ENCODE peak calls at places on chromosomes 11 and 22, in seven cellular contexts. Q is GM23338; R is tibial artery; C is colonic mucosa; N is CD8-positive, alpha-beta memory T cell; U is pancreas; W is neuronal stem cell. T is an unnamed sample. For H3K4me1, the result is how much of the 10 kb centered on the place peaks cover.

GRCh38 chr11:15969281-15969680 is 387.1 kb downstream of the SOX6 start:
- DNase-seq in Q (no peak), R (peak), C (peak), N (no peak), U (no peak), W (no peak), T (peak)

GRCh38 chr11:44301856-44302231 is 8.1 kb downstream of the ALX4 start:
- DNase-seq in Q (no peak), R (no peak), C (no peak), N (no peak), U (no peak), W (no peak), T (no peak)

GRCh38 chr11:32006799-32007388 is 84.0 kb upstream of the RCN1 start:
- DNase-seq in Q (peak), R (no peak), C (no peak), N (no peak), U (no peak), W (peak), T (peak)

GRCh38 chr22:36870250-36870649 is 9.4 kb downstream of the NCF4 start:
- DNase-seq in Q (no peak), R (no peak), C (no peak), N (no peak), U (no peak), W (no peak), T (no peak)

GRCh38 chr22:46735747-46736608 is 2.1 kb downstream of the CERK start:
- DNase-seq in Q (peak), R (no peak), C (no peak), N (no peak), U (peak), W (no peak), T (no peak)

GRCh38 chr11:109023029-109023428 is 358.2 kb downstream of the DDX10 start:
- DNase-seq in Q (no peak), R (no peak), C (no peak), N (no peak), U (no peak), W (no peak), T (no peak)

GRCh38 chr11:103729653-103730052 is 306.8 kb upstream of the DDI1 start:
- DNase-seq in Q (no peak), R (no peak), C (no peak), N (no peak), U (no peak), W (no peak), T (no peak)

GRCh38 chr22:47419239-47419638 is 656.8 kb downstream of the TBC1D22A start:
- DNase-seq in Q (no peak), R (no peak), C (no peak), N (no peak), U (no peak), W (no peak), T (no peak)

GRCh38 chr11:22732588-22732987 is 66.2 kb downstream of the GAS2 start:
- DNase-seq in Q (no peak), R (no peak), C (no peak), N (no peak), U (no peak), W (no peak), T (no peak)

GRCh38 chr11:118911113-118911879 is 14.4 kb downstream of the BCL9L start:
- DNase-seq in Q (peak), R (no peak), C (peak), N (peak), U (peak), W (no peak), T (peak)

GRCh38 chr11:26827567-26828037 is 105.7 kb upstream of the SLC5A12 start:
- DNase-seq in Q (no peak), R (no peak), C (no peak), N (no peak), U (peak), W (no peak), T (no peak)

GRCh38 chr11:23078289-23078971 is 218.2 kb upstream of the CCDC179 start:
- DNase-seq in Q (no peak), R (no peak), C (no peak), N (no peak), U (no peak), W (no peak), T (no peak)

GRCh38 chr11:57804466-57804865 is 42.9 kb downstream of the CTNND1 start:
- DNase-seq in Q (no peak), R (no peak), C (no peak), N (no peak), U (no peak), W (no peak), T (no peak)

GRCh38 chr11:125080531-125080911 is 17.4 kb downstream of the SLC37A2 start:
- DNase-seq in Q (no peak), R (no peak), C (no peak), N (no peak), U (no peak), W (no peak), T (no peak)

GRCh38 chr11:5910521-5910920 is 17.5 kb downstream of the OR52E5 start:
- DNase-seq in Q (no peak), R (no peak), C (no peak), N (no peak), U (no peak), W (no peak), T (no peak)

GRCh38 chr22:48333816-48334735 is 1493.6 kb downstream of the BRD1 start:
- DNase-seq in Q (no peak), R (no peak), C (no peak), N (no peak), U (no peak), W (no peak), T (no peak)

GRCh38 chr11:11279956-11280689 is 72.9 kb downstream of the CSNK2A3 start:
- DNase-seq in Q (peak), R (no peak), C (no peak), N (no peak), U (no peak), W (no peak), T (no peak)

GRCh38 chr11:35629914-35630313 is 11.7 kb downstream of the FJX1 start:
- DNase-seq in Q (no peak), R (no peak), C (no peak), N (no peak), U (no peak), W (no peak), T (peak)

GRCh38 chr11:39806652-39807051 is 1652.8 kb downstream of the LRRC4C start:
- DNase-seq in Q (peak), R (no peak), C (no peak), N (no peak), U (no peak), W (no peak), T (no peak)

GRCh38 chr11:2301631-2302272 is at the start of the genes C11orf21 and TSPAN32:
- DNase-seq in Q (no peak), R (no peak), C (peak), N (peak), U (peak), W (no peak), T (peak)

GRCh38 chr22:39522567-39523300 is 2.4 kb downstream of the ATF4 start:
- DNase-seq in Q (no peak), R (no peak), C (peak), N (no peak), U (peak), W (no peak), T (peak)

GRCh38 chr11:19953909-19954308 is 206.4 kb downstream of the DBX1 start:
- DNase-seq in Q (peak), R (no peak), C (no peak), N (no peak), U (no peak), W (no peak), T (peak)

GRCh38 chr11:120909676-120910215 is 114.2 kb upstream of the TBCEL start:
- DNase-seq in Q (no peak), R (no peak), C (no peak), N (no peak), U (no peak), W (no peak), T (no peak)

GRCh38 chr11:122786896-122787295 is 51.4 kb upstream of the CRTAM start:
- DNase-seq in Q (no peak), R (no peak), C (no peak), N (no peak), U (no peak), W (no peak), T (no peak)

GRCh38 chr11:66891849-66892660 is 35.2 kb downstream of the LRFN4 start:
- DNase-seq in Q (peak), R (peak), C (peak), N (no peak), U (peak), W (no peak), T (peak)

GRCh38 chr11:35174666-35175065 is 35.7 kb downstream of the CD44 start:
- DNase-seq in Q (no peak), R (no peak), C (no peak), N (no peak), U (no peak), W (no peak), T (no peak)

GRCh38 chr11:116724813-116725212 is 48.0 kb downstream of the BUD13 start:
- DNase-seq in Q (no peak), R (no peak), C (no peak), N (no peak), U (no peak), W (no peak), T (no peak)

GRCh38 chr11:122634507-122634906 is 21.0 kb upstream of the UBASH3B start:
- DNase-seq in Q (peak), R (no peak), C (peak), N (no peak), U (no peak), W (no peak), T (no peak)

GRCh38 chr22:43014876-43015676 is at the start of gene PACSIN2:
- DNase-seq in Q (peak), R (peak), C (peak), N (peak), U (peak), W (peak), T (peak)

GRCh38 chr11:123357990-123358827 is 71.9 kb upstream of the GRAMD1B start:
- DNase-seq in Q (peak), R (no peak), C (no peak), N (no peak), U (peak), W (peak), T (peak)

GRCh38 chr22:46107089-46107664 is 43.1 kb upstream of the PPARA start:
- DNase-seq in Q (no peak), R (no peak), C (no peak), N (no peak), U (peak), W (no peak), T (peak)

GRCh38 chr22:17257578-17257977 is 38.3 kb upstream of the ADA2 start:
- DNase-seq in Q (peak), R (no peak), C (no peak), N (no peak), U (no peak), W (no peak), T (no peak)

GRCh38 chr11:120332822-120333716 is 3.1 kb upstream of the ARHGEF12 start:
- DNase-seq in Q (no peak), R (no peak), C (no peak), N (no peak), U (no peak), W (no peak), T (no peak)

GRCh38 chr11:100719809-100720221 is 32.7 kb downstream of the ARHGAP42 start:
- DNase-seq in Q (peak), R (peak), C (peak), N (no peak), U (no peak), W (no peak), T (peak)

GRCh38 chr22:23534851-23535717 is 45.0 kb downstream of the IGLL1 start:
- DNase-seq in Q (no peak), R (no peak), C (no peak), N (no peak), U (no peak), W (no peak), T (no peak)
- H3K4me1 ChIP-seq in Q (half or more), R (under half), C (under half), N (under half), U (under half), W (under half), T (under half)

GRCh38 chr11:1300121-1300520 is 9.3 kb downstream of the TOLLIP start:
- DNase-seq in Q (no peak), R (no peak), C (no peak), N (no peak), U (no peak), W (no peak), T (no peak)
- H3K27ac ChIP-seq in Q (no peak), R (peak), C (no peak), N (no peak), U (peak), W (no peak), T (no peak)

GRCh38 chr11:86608251-86608799 is 64.1 kb downstream of the ME3 start:
- DNase-seq in Q (peak), R (peak), C (peak), N (no peak), U (peak), W (no peak), T (peak)

GRCh38 chr11:86610559-86611341 is 61.7 kb downstream of the ME3 start:
- DNase-seq in Q (no peak), R (no peak), C (no peak), N (no peak), U (no peak), W (no peak), T (no peak)

GRCh38 chr11:86606270-86606848 is 66.1 kb downstream of the ME3 start:
- DNase-seq in Q (no peak), R (no peak), C (no peak), N (no peak), U (no peak), W (no peak), T (no peak)

DNA sequence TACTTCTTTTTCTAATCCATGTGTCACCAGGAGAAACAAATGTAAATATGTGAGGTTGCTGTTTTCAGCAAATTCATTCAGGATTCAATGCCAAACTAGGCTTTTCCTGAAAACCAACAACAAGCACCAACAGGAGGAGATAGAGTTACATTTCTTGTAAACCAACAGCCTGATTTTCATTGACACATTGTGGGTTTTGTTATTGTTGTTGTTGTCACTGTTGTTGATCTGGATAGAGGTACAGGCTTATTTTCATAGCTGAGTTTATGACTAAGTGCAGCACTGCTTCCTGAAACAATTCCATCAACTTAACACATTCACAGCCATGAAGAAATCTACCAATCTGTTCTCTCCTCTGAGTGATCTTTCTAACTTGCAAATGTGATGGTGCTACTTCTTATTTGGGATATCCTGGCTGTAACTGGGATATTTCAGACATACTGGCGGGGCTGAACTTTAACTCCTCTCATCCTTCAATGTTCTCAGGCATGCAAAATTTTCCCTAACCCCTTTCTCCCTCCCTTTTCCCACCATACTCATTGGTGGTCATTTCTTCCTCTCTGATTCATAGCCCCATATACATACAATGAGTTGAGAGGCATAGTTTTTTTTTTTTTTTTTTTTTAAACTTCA is 65.5 kb downstream of the ME3 start:
- DNase-seq in Q (no peak), R (no peak), C (no peak), N (no peak), U (no peak), W (no peak), T (no peak)
- H3K4me1 ChIP-seq in Q (under half), R (under half), C (under half), N (under half), U (under half), W (under half), T (under half)

GRCh38 chr22:49657275-49657973 is 170.2 kb downstream of the BRD1 start:
- DNase-seq in Q (no peak), R (peak), C (peak), N (peak), U (no peak), W (no peak), T (peak)

GRCh38 chr22:49659281-49659923 is 168.3 kb downstream of the BRD1 start:
- DNase-seq in Q (no peak), R (no peak), C (no peak), N (no peak), U (no peak), W (no peak), T (no peak)

GRCh38 chr22:49658902-49659280 is 168.8 kb downstream of the BRD1 start:
- DNase-seq in Q (no peak), R (no peak), C (no peak), N (no peak), U (no peak), W (no peak), T (no peak)

GRCh38 chr22:49656291-49656851 is 171.3 kb downstream of the BRD1 start:
- DNase-seq in Q (no peak), R (no peak), C (no peak), N (no peak), U (no peak), W (no peak), T (no peak)

DNA sequence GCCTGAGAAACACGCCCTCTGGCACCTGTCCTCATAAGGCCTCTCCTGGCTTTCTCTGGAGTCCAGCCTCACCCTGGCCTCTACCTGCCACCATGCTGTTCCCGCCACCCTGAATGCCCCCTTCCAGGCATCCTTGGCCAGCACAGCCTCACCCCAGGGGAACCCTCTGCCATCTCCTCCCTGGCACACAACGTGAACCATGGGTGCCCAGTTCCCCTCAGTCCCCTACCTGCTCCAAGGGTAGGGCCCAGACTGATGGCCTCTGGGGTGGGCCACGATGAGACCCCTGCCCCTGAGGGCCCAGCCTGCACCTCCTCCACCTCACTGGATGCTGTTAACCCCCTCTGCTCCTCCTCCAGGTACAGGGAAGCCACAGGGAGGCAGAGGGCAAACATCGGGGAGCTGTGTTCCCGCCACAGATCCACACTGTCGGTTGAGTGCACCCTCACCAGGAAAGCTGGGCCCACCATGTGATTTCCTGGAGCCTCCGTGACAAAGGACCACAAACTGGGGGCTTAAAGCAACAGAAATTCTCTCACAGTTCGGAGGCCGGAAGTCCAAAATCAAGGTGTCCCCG is 169.6 kb downstream of the BRD1 start:
- DNase-seq in Q (no peak), R (no peak), C (no peak), N (no peak), U (no peak), W (no peak), T (no peak)
- H3K27ac ChIP-seq in Q (no peak), R (no peak), C (no peak), N (no peak), U (no peak), W (no peak), T (peak)

GRCh38 chr11:75350122-75350742 is 1.2 kb downstream of the ARRB1 start:
- DNase-seq in Q (no peak), R (no peak), C (no peak), N (no peak), U (peak), W (no peak), T (no peak)
- H3K4me1 ChIP-seq in Q (under half), R (under half), C (under half), N (half or more), U (under half), W (under half), T (under half)

T was measured in small intestine.